ENCODE peak calls at places on chromosomes 3 and 15, in six cellular contexts. D is transverse colon; Y is CD8-positive, alpha-beta memory T cell; M is lung; J is uterus; B is DND-41. V is an unnamed sample.

GRCh38 chr3:185442031-185442430 is 56.8 kb downstream of the TMEM41A start:
- DNase-seq in D (no peak), Y (no peak), M (no peak), J (no peak), B (no peak), V (no peak)

GRCh38 chr3:149582395-149582794 is 75.4 kb downstream of the WWTR1 start:
- DNase-seq in D (no peak), Y (no peak), M (no peak), J (no peak), B (no peak), V (no peak)

GRCh38 chr3:110928016-110928662 is 143.5 kb upstream of the NECTIN3 start:
- DNase-seq in D (no peak), Y (no peak), M (no peak), J (no peak), B (no peak), V (no peak)

GRCh38 chr3:171806200-171807128 is 3.8 kb downstream of the PLD1 start:
- DNase-seq in D (no peak), Y (no peak), M (no peak), J (no peak), B (no peak), V (no peak)

GRCh38 chr3:13091898-13092620 is 18.8 kb upstream of the IQSEC1 start:
- DNase-seq in D (peak; percentile 88), Y (peak; percentile 71), M (peak; percentile 86), J (peak; percentile 79), B (peak; percentile 83), V (peak; percentile 67)

GRCh38 chr3:144362126-144362525 is 390.5 kb downstream of the DIPK2A start:
- DNase-seq in D (no peak), Y (no peak), M (no peak), J (no peak), B (no peak), V (no peak)

GRCh38 chr3:111151438-111151837 is 79.8 kb downstream of the NECTIN3 start:
- DNase-seq in D (no peak), Y (no peak), M (no peak), J (no peak), B (no peak), V (no peak)

GRCh38 chr3:23479026-23479425 is 275.9 kb downstream of the UBE2E2 start:
- DNase-seq in D (no peak), Y (no peak), M (no peak), J (no peak), B (no peak), V (no peak)

GRCh38 chr3:106577241-106577640 is 708.4 kb upstream of the CBLB start:
- DNase-seq in D (no peak), Y (no peak), M (no peak), J (no peak), B (no peak), V (no peak)

GRCh38 chr3:188241072-188241471 is 87.1 kb downstream of the LPP start:
- DNase-seq in D (no peak), Y (no peak), M (no peak), J (no peak), B (no peak), V (no peak)

GRCh38 chr3:142929890-142930289 is 33.6 kb downstream of the PAQR9 start:
- DNase-seq in D (no peak), Y (no peak), M (no peak), J (no peak), B (no peak), V (no peak)

GRCh38 chr15:39125904-39126303 is 455.0 kb upstream of the THBS1 start:
- DNase-seq in D (peak; percentile 32), Y (no peak), M (no peak), J (no peak), B (peak; percentile 34), V (peak; percentile 2)

GRCh38 chr3:184409946-184410500 is 30.2 kb downstream of the CHRD start:
- DNase-seq in D (no peak), Y (no peak), M (no peak), J (no peak), B (no peak), V (no peak)

GRCh38 chr15:82572986-82573385 is 32.7 kb upstream of the RPS17 start:
- DNase-seq in D (no peak), Y (no peak), M (no peak), J (no peak), B (no peak), V (no peak)

GRCh38 chr3:141303481-141304223 is 64.7 kb upstream of the ZBTB38 start:
- DNase-seq in D (peak; percentile 60), Y (peak; percentile 38), M (peak; percentile 61), J (no peak), B (peak; percentile 70), V (peak; percentile 71)

GRCh38 chr3:139534444-139534812 is 5.1 kb downstream of the RBP1 start:
- DNase-seq in D (peak; percentile 43), Y (no peak), M (no peak), J (peak; percentile 61), B (no peak), V (no peak)

GRCh38 chr15:70348581-70349344 is 251.0 kb upstream of the TLE3 start:
- DNase-seq in D (peak; percentile 26), Y (no peak), M (no peak), J (peak; percentile 46), B (no peak), V (no peak)

GRCh38 chr15:83733206-83733605 is 79.3 kb downstream of the ADAMTSL3 start:
- DNase-seq in D (no peak), Y (no peak), M (no peak), J (no peak), B (no peak), V (no peak)

GRCh38 chr3:65883614-65884013 is 155.1 kb downstream of the MAGI1 start:
- DNase-seq in D (no peak), Y (no peak), M (no peak), J (no peak), B (no peak), V (no peak)

GRCh38 chr15:62360286-62360685 is 195.2 kb upstream of the C2CD4B start:
- DNase-seq in D (no peak), Y (no peak), M (no peak), J (no peak), B (no peak), V (no peak)

GRCh38 chr3:59572106-59572505 is 522.3 kb upstream of the CFAP20DC start:
- DNase-seq in D (no peak), Y (no peak), M (no peak), J (no peak), B (no peak), V (no peak)

GRCh38 chr3:151085227-151085888 is at the start of gene MED12L:
- DNase-seq in D (peak; percentile 71), Y (peak; percentile 2), M (peak; percentile 66), J (peak; percentile 72), B (peak; percentile 74), V (peak; percentile 19)

GRCh38 chr3:179682681-179683080 is 29.8 kb downstream of the USP13 start:
- DNase-seq in D (no peak), Y (no peak), M (no peak), J (no peak), B (no peak), V (no peak)

GRCh38 chr15:85044251-85044853 is 62.7 kb downstream of the PDE8A start:
- DNase-seq in D (peak; percentile 70), Y (no peak), M (peak; percentile 46), J (peak; percentile 59), B (peak; percentile 25), V (peak; percentile 25)

GRCh38 chr3:188229177-188229576 is 75.2 kb downstream of the LPP start:
- DNase-seq in D (no peak), Y (no peak), M (no peak), J (no peak), B (no peak), V (no peak)

GRCh38 chr3:12622335-12622734 is 41.6 kb downstream of the RAF1 start:
- DNase-seq in D (no peak), Y (no peak), M (no peak), J (no peak), B (no peak), V (no peak)

GRCh38 chr3:137259089-137259488 is 301.3 kb downstream of the IL20RB start:
- DNase-seq in D (no peak), Y (no peak), M (no peak), J (no peak), B (no peak), V (no peak)
- H3K27ac ChIP-seq in D (no peak overlapping the region), Y (no peak overlapping the region), M (no peak overlapping the region), J (no peak overlapping the region), B (no peak overlapping the region), V (no peak overlapping the region)

DNA sequence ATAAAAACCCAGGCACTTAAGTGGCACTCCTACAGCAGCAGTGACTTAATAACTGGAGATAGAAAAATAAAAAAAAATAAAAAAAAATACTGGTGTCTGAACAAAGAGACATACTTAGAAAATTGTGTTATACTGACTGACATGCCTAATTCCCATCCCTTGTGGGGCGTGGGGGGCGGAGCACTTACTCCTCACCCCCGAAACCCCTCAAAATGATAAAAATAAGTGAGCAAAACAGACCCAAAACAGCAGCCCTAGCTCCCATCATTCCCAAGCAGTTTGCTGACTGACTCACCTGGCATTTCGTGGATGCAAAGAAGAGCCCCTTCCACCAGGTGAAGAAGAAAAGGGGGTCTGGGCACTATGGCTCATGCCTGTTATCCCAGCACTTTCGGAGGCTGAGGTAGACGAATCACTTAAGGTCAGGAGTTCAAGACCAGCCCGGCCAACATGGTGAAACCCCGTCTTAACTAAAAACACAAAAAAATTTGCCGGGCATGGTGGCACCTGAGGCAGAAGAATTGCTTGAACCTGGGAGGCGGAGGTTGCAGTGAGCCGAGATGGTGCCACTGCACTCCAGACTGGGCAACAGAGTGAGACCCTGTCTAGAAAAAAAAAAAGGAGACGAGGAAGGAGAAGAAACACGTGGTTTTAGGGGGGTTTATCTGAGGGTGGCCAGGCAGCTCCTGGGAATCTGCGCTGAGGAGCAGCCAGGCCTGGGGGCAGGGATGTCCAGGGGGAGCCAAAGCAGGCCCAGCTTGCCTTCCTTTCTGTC is 50.8 kb upstream of the BLM start:
- DNase-seq in D (no peak), Y (no peak), M (no peak), J (no peak), B (no peak), V (no peak)
- H3K4me3 ChIP-seq in D (peak overlapping the region; percentile 91), Y (no peak overlapping the region), M (no peak overlapping the region), J (peak overlapping the region; percentile 61), B (peak overlapping the region; percentile 53), V (peak overlapping the region; percentile 58)

GRCh38 chr15:33964665-33965040 is 3.6 kb upstream of the CHRM5 start:
- DNase-seq in D (no peak), Y (no peak), M (no peak), J (no peak), B (no peak), V (no peak)

GRCh38 chr15:33971811-33972210 is 3.5 kb downstream of the CHRM5 start:
- DNase-seq in D (no peak), Y (no peak), M (no peak), J (no peak), B (no peak), V (no peak)

GRCh38 chr15:33963831-33964664 is 4.2 kb upstream of the CHRM5 start:
- DNase-seq in D (no peak), Y (no peak), M (no peak), J (no peak), B (no peak), V (no peak)

DNA sequence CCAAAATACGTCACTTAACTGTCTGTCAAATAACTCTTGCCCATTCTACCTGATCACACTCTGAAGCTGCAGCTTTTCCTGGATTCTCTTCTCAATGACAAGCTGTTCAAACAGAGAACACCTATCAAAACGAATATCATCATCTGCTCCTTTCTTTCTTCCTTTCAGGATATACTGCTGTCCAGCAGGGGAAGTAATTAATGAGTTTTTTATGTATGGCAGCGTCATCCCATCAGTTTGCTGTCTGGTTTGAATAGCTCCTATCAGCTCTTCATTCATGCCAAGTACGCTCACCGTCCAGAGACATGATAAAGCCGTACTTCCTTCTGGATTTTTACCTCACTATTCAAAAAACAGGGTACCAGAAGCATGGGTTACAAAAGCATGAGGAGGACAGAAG is at the start of gene CHRM5:
- DNase-seq in D (no peak), Y (no peak), M (no peak), J (no peak), B (no peak), V (no peak)
- H3K27ac ChIP-seq in D (no peak within 1 kb of the TSS), Y (no peak within 1 kb of the TSS), M (no peak within 1 kb of the TSS), J (no peak within 1 kb of the TSS), B (no peak within 1 kb of the TSS), V (no peak within 1 kb of the TSS)

GRCh38 chr15:75823860-75824613 is 19.2 kb upstream of the UBE2Q2 start:
- DNase-seq in D (no peak), Y (no peak), M (no peak), J (no peak), B (no peak), V (no peak)
- H3K4me3 ChIP-seq in D (no peak overlapping the region), Y (no peak overlapping the region), M (no peak overlapping the region), J (no peak overlapping the region), B (no peak overlapping the region), V (no peak overlapping the region)

V was measured in naive thymus-derived CD4-positive, alpha-beta T cell.